ENCODE peak calls at places on chromosomes 4 and X, in four cellular contexts. M is AG08396, C is HFF-Myc, E is AG04449. G is an unnamed sample.

GRCh38 chr4:36823199-36823967 is 421.2 kb upstream of the NWD2 start:
- DNase-seq in E (no peak), M (no peak), C (no peak), G (peak; percentile 29)

GRCh38 chr4:6566582-6567190 is 8.3 kb upstream of the MAN2B2 start:
- DNase-seq in M (no peak), C (no peak), E (no peak), G (no peak)

GRCh38 chrX:57583477-57583876 is 8.3 kb upstream of the ZXDB start:
- DNase-seq in M (no peak), E (no peak), C (no peak), G (no peak)

GRCh38 chr4:123631699-123632098 is 235.1 kb downstream of the SPRY1 start:
- DNase-seq in E (no peak), C (no peak), M (no peak), G (no peak)

GRCh38 chr4:10336471-10336870 is 120.8 kb downstream of the ZNF518B start:
- DNase-seq in E (no peak), M (peak; percentile 7), C (no peak), G (no peak)

GRCh38 chrX:80388206-80388605 is 32.0 kb upstream of the TENT5D start:
- DNase-seq in E (no peak), C (no peak), M (no peak), G (no peak)

GRCh38 chr4:56744030-56744429 is 62.9 kb upstream of the HOPX start:
- DNase-seq in M (peak; percentile 0), C (no peak), E (no peak), G (no peak)

GRCh38 chr4:143025111-143025704 is 159.5 kb upstream of the USP38 start:
- DNase-seq in C (no peak), M (no peak), E (no peak), G (peak; percentile 8)

GRCh38 chrX:44245730-44246129 is 97.7 kb downstream of the EFHC2 start:
- DNase-seq in E (no peak), C (no peak), M (no peak), G (no peak)

GRCh38 chr4:79255793-79256192 is 70.1 kb downstream of the NAA11 start:
- DNase-seq in E (no peak), M (no peak), C (no peak), G (no peak)

G was measured in HS-5.